ENCODE peak calls at places on chromosomes 3 and 15, in five cellular contexts. B is GM12878, C is K562, W is A549, D is HepG2. K is an unnamed sample.

GRCh38 chr3:119891944-119892721 is 110.2 kb downstream of the NR1I2 start:
- DNase-seq in B (peak), C (peak), W (peak), D (peak), K (peak)

GRCh38 chr15:80674245-80674614 is 20.9 kb upstream of the ABHD17C start:
- DNase-seq in B (peak), C (no peak), W (no peak), D (no peak), K (no peak)

GRCh38 chr3:65545429-65545828 is 493.3 kb downstream of the MAGI1 start:
- DNase-seq in B (no peak), C (no peak), W (peak), D (no peak), K (no peak)

GRCh38 chr15:70055601-70056051 is 42.1 kb downstream of the TLE3 start:
- DNase-seq in B (no peak), C (peak), W (no peak), D (no peak), K (no peak)

GRCh38 chr3:10240799-10241198 is 7.5 kb upstream of the TATDN2 start:
- DNase-seq in B (no peak), C (no peak), W (no peak), D (no peak), K (no peak)

GRCh38 chr3:192054881-192055280 is 593.9 kb downstream of the PYDC2 start:
- DNase-seq in B (no peak), C (no peak), W (no peak), D (no peak), K (no peak)

GRCh38 chr15:63483521-63484371 is 20.6 kb upstream of the USP3 start:
- DNase-seq in B (peak), C (no peak), W (peak), D (no peak), K (no peak)

GRCh38 chr3:134291300-134292254 is 40.9 kb upstream of the RYK start:
- DNase-seq in B (no peak), C (no peak), W (peak), D (no peak), K (no peak)

GRCh38 chr3:112811917-112812660 is 34.6 kb downstream of the CD200R1L start:
- DNase-seq in B (no peak), C (peak), W (no peak), D (no peak), K (no peak)

GRCh38 chr15:63855735-63856134 is 22.0 kb upstream of the HERC1 start:
- DNase-seq in B (no peak), C (no peak), W (no peak), D (no peak), K (no peak)

GRCh38 chr15:66369773-66370651 is 13.5 kb upstream of the TIPIN start:
- DNase-seq in B (peak), C (peak), W (peak), D (no peak), K (no peak)

GRCh38 chr15:28456476-28457395 is 76.0 kb downstream of the GOLGA8G start:
- DNase-seq in B (no peak), C (no peak), W (no peak), D (no peak), K (peak)

GRCh38 chr15:39583586-39584265 is 2.8 kb downstream of the THBS1 start:
- DNase-seq in B (no peak), C (peak), W (peak), D (peak), K (peak)

DNA sequence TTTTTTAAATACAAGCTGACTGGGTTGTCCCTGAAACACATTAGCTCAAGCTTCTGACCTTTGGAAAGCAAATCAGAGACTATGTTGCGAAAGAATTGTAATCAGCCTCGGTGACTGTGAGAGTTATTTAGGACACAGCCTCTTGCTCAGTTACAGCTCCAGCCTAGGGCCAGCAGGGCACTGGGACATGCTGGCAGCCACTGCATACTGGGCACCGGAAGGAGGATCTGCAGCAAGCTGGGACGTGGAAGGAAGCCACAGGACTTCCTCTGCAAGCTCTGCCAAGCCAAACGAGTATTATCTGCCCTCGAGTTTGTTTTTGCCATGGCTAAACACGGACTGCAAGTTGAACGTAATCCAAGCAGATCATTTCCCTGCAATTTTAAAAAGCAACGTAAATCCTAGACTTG is 24.4 kb upstream of the COPG1 start:
- DNase-seq in B (no peak), C (no peak), W (peak), D (peak), K (no peak)
- TF ChIP-seq ESRRA in B (no peak), C (no peak), W (no peak), D (peak), K (no peak)

GRCh38 chr3:38453914-38454178 is 156 bp downstream of the ACVR2B start:
- DNase-seq in B (no peak), C (no peak), W (no peak), D (no peak), K (no peak)

GRCh38 chr3:38457111-38458003 is 3.7 kb downstream of the ACVR2B start:
- DNase-seq in B (no peak), C (peak), W (peak), D (no peak), K (no peak)

GRCh38 chr3:38454179-38454883 is 641 bp downstream of the ACVR2B start:
- DNase-seq in B (no peak), C (peak), W (peak), D (no peak), K (peak)

GRCh38 chr3:38454884-38455638 is 1.4 kb downstream of the ACVR2B start:
- DNase-seq in B (no peak), C (peak), W (peak), D (peak), K (peak)

DNA sequence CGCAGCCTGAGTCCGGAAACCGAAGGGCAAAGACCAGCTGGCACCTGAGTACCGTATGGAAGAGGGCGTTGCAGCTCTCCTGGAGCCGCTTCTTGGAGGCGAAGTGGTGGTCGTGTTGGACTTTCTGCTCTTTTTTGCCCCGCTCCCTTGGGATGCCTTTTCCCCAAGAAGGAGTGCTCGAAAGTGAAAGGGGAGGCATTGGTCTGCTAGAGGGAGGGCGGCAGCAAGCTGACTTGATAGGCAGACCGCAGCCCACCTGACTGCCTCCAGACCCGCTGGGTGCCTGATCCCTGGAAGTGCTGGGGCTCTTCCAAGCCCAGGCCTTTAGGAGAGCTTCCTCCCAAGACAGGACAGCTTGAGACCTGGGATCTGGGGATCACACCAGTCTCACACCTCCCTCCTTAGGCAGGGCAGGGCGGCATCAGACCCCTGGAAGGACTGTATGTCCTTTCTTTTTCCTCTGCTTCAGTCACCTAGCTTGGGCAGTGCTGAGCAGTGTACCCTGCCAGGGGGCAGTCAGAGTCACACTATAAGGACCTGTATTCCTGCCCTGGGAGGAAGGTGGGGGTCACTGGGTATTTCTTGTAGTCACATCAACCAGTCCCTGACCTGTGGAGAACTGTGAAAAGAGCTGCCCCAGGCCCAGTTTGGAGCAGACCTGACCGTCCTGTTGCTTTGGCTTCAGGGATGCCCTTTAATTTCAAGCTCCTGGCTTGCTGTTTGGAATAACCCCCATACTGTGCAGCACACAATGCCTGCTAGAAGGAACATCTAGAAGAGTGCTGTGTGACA is 2.1 kb downstream of the ACVR2B start:
- DNase-seq in B (no peak), C (no peak), W (no peak), D (no peak), K (no peak)
- TF ChIP-seq ESRRA in B (no peak), C (no peak), W (no peak), D (no peak), K (no peak)

GRCh38 chr3:123420416-123420968 is 28.4 kb downstream of the ADCY5 start:
- DNase-seq in B (no peak), C (no peak), W (no peak), D (no peak), K (no peak)

GRCh38 chr3:123422457-123422856 is 26.4 kb downstream of the ADCY5 start:
- DNase-seq in B (no peak), C (no peak), W (no peak), D (no peak), K (peak)

GRCh38 chr3:123419156-123419849 is 29.6 kb downstream of the ADCY5 start:
- DNase-seq in B (no peak), C (no peak), W (no peak), D (no peak), K (no peak)

GRCh38 chr3:123421353-123422174 is 27.3 kb downstream of the ADCY5 start:
- DNase-seq in B (no peak), C (no peak), W (no peak), D (no peak), K (no peak)

DNA sequence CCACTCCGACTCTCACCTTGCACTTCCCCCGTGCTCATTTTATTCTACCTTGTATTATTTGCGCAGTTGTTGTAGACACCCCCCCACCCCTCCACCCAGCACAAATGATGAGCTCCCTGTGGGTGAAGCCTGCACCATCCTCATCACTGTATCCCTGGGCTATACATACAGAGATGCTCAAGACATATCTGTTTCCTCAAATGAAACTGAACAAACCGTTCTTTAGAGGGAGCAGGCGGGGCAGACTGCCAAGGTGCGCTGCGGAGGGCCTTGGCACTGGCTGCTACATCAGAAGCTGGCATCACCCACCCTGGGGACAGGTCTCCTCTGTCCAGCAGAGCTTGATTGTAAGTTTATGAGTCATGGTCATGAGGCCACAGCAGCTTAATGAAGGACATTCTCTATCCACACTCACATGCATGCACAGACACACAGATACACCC is 29.0 kb downstream of the ADCY5 start:
- DNase-seq in B (no peak), C (no peak), W (no peak), D (no peak), K (no peak)
- TF ChIP-seq ESRRA in B (no peak), C (no peak), W (no peak), D (no peak), K (no peak)

GRCh38 chr15:25332306-25332705 is 106.5 kb downstream of the UBE3A start:
- DNase-seq in B (no peak), C (no peak), W (no peak), D (no peak), K (no peak)

GRCh38 chr15:25331860-25332259 is 107.0 kb downstream of the UBE3A start:
- DNase-seq in B (no peak), C (peak), W (no peak), D (no peak), K (no peak)

GRCh38 chr15:25331404-25331803 is 107.4 kb downstream of the UBE3A start:
- DNase-seq in B (no peak), C (no peak), W (no peak), D (no peak), K (no peak)

GRCh38 chr15:25335279-25335678 is 103.5 kb downstream of the UBE3A start:
- DNase-seq in B (no peak), C (no peak), W (no peak), D (no peak), K (no peak)

GRCh38 chr15:25333049-25333448 is 105.8 kb downstream of the UBE3A start:
- DNase-seq in B (no peak), C (no peak), W (no peak), D (no peak), K (no peak)
- TF ChIP-seq ESRRA in B (no peak), C (no peak), W (no peak), D (no peak), K (no peak)

DNA sequence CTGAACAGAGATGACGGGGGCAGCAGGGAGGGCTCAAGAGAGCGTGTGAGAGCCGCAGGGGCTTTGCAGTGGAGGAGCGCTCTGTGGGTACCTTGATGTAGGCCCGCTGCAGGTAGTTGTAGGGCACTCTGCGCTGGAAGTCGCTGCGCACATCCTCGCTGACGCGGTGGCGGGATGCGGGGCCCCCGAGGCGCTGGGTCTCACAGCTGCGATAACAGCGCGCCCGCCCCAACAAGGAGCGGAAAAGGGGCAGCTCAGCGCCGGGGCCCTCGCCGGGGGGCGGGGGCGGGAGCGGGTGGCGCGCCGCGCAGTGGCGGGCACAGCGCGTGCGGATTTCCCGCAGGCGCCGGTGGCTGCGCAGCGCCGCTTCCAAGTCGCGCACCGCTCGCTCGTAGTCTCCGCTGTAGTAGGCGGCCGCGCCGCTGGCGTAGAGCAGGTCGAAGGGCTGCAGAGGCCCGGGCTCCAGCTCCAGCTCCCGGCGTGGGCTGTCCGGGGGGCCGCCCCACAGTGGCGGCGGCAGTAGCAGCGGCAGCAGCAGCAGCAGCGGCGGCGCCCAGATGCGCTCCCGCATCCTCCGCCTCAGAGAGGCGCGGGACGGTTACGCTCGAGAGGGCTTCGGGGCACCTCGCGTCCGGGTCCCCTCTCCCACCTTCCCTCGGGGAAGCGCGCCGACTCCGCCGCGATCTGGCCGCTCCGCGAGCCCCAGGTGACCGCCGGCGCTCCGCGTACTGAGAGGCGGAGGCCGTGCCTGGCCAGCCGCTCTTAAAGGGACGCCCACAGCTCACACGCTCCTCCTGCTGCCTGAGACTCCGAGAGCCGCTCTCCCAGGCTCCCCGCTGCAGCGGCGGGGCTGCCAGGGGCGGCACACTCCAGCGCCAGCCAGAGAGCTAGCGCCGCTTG is at the start of gene P3H2:
- DNase-seq in B (no peak), C (no peak), W (peak), D (peak), K (peak)
- TF ChIP-seq ESRRA in B (no peak), C (no peak), W (no peak), D (no peak), K (peak)

K was measured in WTC11.